ENCODE peak calls at places on chromosomes 13 and 19, in four cellular contexts. M is H1, T is hepatocyte, R is IMR-90. I is an unnamed sample.

GRCh38 chr13:113184568-113185440 is 23.7 kb downstream of the PCID2 start:
- DNase-seq in T (no peak), M (no peak), R (no peak), I (no peak)

GRCh38 chr13:25046985-25047660 is 48.8 kb upstream of the PABPC3 start:
- DNase-seq in T (peak), R (peak), M (peak), I (peak)

GRCh38 chr13:34044660-34045080 is 226.7 kb downstream of the RFC3 start:
- DNase-seq in T (no peak), R (peak), M (no peak), I (peak)

GRCh38 chr13:43036386-43037220 is 13.2 kb downstream of the DNAJC15 start:
- DNase-seq in M (no peak), R (no peak), T (no peak), I (no peak)

GRCh38 chr13:113927661-113928581 is 46.0 kb downstream of the C13orf46 start:
- DNase-seq in R (peak), M (no peak), T (peak), I (peak)

GRCh38 chr19:33296473-33297060 is 5.8 kb downstream of the CEBPA start:
- DNase-seq in T (no peak), R (no peak), M (no peak), I (no peak)

GRCh38 chr13:46295531-46296464 is 84.1 kb downstream of the LRRC63 start:
- DNase-seq in M (no peak), R (peak), T (no peak), I (no peak)

GRCh38 chr19:511101-511841 is 4.0 kb downstream of the TPGS1 start:
- DNase-seq in M (peak), T (peak), R (peak), I (no peak)

GRCh38 chr19:10553087-10553667 is 9.5 kb downstream of the ATG4D start:
- DNase-seq in R (no peak), T (no peak), M (no peak), I (no peak)
- H3K27ac ChIP-seq in R (no peak), T (no peak), M (no peak), I (no peak)

DNA sequence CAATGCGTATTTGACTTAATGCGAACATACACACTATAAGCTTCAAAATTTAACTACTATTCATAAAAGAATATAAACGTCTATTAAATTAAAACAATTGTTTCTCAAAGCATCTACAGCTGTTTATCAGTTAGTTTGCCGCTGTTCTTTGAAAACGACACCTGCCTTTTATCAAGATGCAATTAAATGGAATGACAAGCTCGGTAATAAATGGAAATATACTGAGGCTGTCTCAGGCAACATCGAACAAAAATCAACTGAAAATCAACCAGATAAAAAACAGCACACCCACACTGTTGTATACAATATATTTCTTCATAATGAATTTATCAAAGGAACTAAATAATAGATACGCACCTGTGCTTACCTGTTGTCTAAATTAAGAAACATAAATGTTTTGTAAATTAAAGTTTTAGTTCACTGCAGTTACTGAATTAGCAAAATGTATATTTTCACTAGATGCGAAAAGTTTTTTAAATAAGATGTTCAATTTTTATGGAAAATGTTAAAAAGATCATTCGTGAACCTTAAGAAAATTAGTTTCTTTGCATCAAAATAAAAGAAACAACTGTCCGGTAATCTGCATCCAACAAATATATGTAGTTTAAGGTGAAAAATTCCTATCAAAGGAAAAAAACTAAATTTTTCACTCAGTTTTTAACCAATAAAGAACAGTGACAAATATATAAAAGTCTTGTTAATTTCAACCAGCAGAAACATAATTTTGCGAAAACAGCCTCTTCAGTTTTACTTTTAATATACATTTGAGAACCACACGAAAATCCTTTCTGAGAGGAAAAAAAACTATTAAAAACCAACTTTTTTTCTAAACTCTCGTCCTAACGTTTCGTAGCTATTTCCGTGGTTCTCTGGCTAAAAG is 64.3 kb downstream of the KCNRG start:
- DNase-seq in T (no peak), M (no peak), R (no peak), I (no peak)
- H3K27ac ChIP-seq in T (peak), M (no peak), R (peak), I (no peak)

DNA sequence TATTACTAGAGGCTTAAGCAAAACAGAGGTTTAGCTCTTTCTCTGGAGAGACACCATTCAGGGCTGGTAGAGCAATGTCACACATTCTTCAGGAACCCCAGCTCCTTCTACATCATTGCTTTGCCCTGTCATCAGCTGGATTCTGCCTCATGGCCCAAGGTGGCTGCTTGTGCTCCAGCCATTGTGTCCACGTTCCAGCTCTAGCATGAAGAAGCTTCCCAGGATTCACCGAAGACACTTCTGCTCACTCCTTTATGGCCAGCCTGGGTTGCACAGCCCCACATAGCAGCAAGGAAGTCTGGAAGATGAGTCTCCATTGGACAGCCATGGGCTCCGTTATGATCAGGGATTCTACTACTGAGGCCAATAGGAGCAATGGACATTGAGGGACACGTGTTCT is 13.2 kb downstream of the PGLS start:
- DNase-seq in R (no peak), M (no peak), T (no peak), I (no peak)
- H3K27ac ChIP-seq in R (no peak), M (no peak), T (no peak), I (no peak)

GRCh38 chr19:7930765-7931164 is 4.8 kb upstream of the CTXN1 start:
- DNase-seq in R (no peak), M (no peak), T (no peak), I (no peak)
- H3K27ac ChIP-seq in R (no peak), M (no peak), T (no peak), I (no peak)

I was measured in cardiac muscle cell.